ENCODE peak calls at places on chromosome 15, in five cellular contexts. One of them, this sample, is unnamed.

GRCh38 chr15:93221754-93222153 is 132.7 kb upstream of the RGMA start:
- DNase-seq in dermis microvascular lymphatic vessel endothelial cell: no peak
- DNase-seq in mesothelial cell of epicardium: no peak
- DNase-seq in posterior cingulate gyrus: no peak
- DNase-seq in GM23338: peak
- DNase-seq in this sample: no peak

GRCh38 chr15:92810418-92811138 is 89.5 kb upstream of the CHD2 start:
- DNase-seq in dermis microvascular lymphatic vessel endothelial cell: peak
- DNase-seq in mesothelial cell of epicardium: no peak
- DNase-seq in posterior cingulate gyrus: peak
- DNase-seq in GM23338: peak
- DNase-seq in this sample: no peak

GRCh38 chr15:56759450-56759845 is 26.1 kb upstream of the ZNF280D start:
- DNase-seq in dermis microvascular lymphatic vessel endothelial cell: no peak
- DNase-seq in mesothelial cell of epicardium: no peak
- DNase-seq in posterior cingulate gyrus: no peak
- DNase-seq in GM23338: no peak
- DNase-seq in this sample: no peak

GRCh38 chr15:50753463-50753862 is 12.0 kb downstream of the SPPL2A start:
- DNase-seq in dermis microvascular lymphatic vessel endothelial cell: no peak
- DNase-seq in mesothelial cell of epicardium: no peak
- DNase-seq in posterior cingulate gyrus: no peak
- DNase-seq in GM23338: no peak
- DNase-seq in this sample: no peak

GRCh38 chr15:85276508-85276907 is 103.9 kb upstream of the AKAP13 start:
- DNase-seq in dermis microvascular lymphatic vessel endothelial cell: no peak
- DNase-seq in mesothelial cell of epicardium: no peak
- DNase-seq in posterior cingulate gyrus: no peak
- DNase-seq in GM23338: no peak
- DNase-seq in this sample: no peak

GRCh38 chr15:33026614-33027013 is 167.9 kb downstream of the FMN1 start:
- DNase-seq in dermis microvascular lymphatic vessel endothelial cell: no peak
- DNase-seq in mesothelial cell of epicardium: no peak
- DNase-seq in posterior cingulate gyrus: no peak
- DNase-seq in GM23338: no peak
- DNase-seq in this sample: no peak

GRCh38 chr15:75532413-75533250 is 46.5 kb downstream of the PTPN9 start:
- DNase-seq in dermis microvascular lymphatic vessel endothelial cell: peak
- DNase-seq in mesothelial cell of epicardium: no peak
- DNase-seq in posterior cingulate gyrus: no peak
- DNase-seq in GM23338: peak
- DNase-seq in this sample: peak

GRCh38 chr15:89852342-89853005 is 37.8 kb upstream of the ANPEP start:
- DNase-seq in dermis microvascular lymphatic vessel endothelial cell: no peak
- DNase-seq in mesothelial cell of epicardium: no peak
- DNase-seq in posterior cingulate gyrus: no peak
- DNase-seq in GM23338: no peak
- DNase-seq in this sample: no peak

GRCh38 chr15:68776477-68777270 is 44.0 kb downstream of the ANP32A start:
- DNase-seq in dermis microvascular lymphatic vessel endothelial cell: no peak
- DNase-seq in mesothelial cell of epicardium: no peak
- DNase-seq in posterior cingulate gyrus: no peak
- DNase-seq in GM23338: no peak
- DNase-seq in this sample: no peak

GRCh38 chr15:71333839-71334238 is 218.6 kb downstream of the THSD4 start:
- DNase-seq in dermis microvascular lymphatic vessel endothelial cell: no peak
- DNase-seq in mesothelial cell of epicardium: no peak
- DNase-seq in posterior cingulate gyrus: no peak
- DNase-seq in GM23338: no peak
- DNase-seq in this sample: no peak

GRCh38 chr15:99052205-99052604 is 44.6 kb upstream of the PGPEP1L start:
- DNase-seq in dermis microvascular lymphatic vessel endothelial cell: no peak
- DNase-seq in mesothelial cell of epicardium: no peak
- DNase-seq in posterior cingulate gyrus: no peak
- DNase-seq in GM23338: no peak
- DNase-seq in this sample: no peak

GRCh38 chr15:27339138-27339537 is 368.2 kb downstream of the GABRG3 start:
- DNase-seq in dermis microvascular lymphatic vessel endothelial cell: no peak
- DNase-seq in mesothelial cell of epicardium: no peak
- DNase-seq in posterior cingulate gyrus: no peak
- DNase-seq in GM23338: peak
- DNase-seq in this sample: no peak

GRCh38 chr15:64274541-64274940 is 81.4 kb downstream of the CSNK1G1 start:
- DNase-seq in dermis microvascular lymphatic vessel endothelial cell: no peak
- DNase-seq in mesothelial cell of epicardium: no peak
- DNase-seq in posterior cingulate gyrus: no peak
- DNase-seq in GM23338: no peak
- DNase-seq in this sample: no peak

GRCh38 chr15:22961661-22962221 is 18.4 kb downstream of the CYFIP1 start:
- DNase-seq in dermis microvascular lymphatic vessel endothelial cell: peak
- DNase-seq in mesothelial cell of epicardium: no peak
- DNase-seq in posterior cingulate gyrus: peak
- DNase-seq in GM23338: no peak
- DNase-seq in this sample: no peak

GRCh38 chr15:58864602-58865419 is 68.7 kb downstream of the SLTM start:
- DNase-seq in dermis microvascular lymphatic vessel endothelial cell: peak
- DNase-seq in mesothelial cell of epicardium: no peak
- DNase-seq in posterior cingulate gyrus: peak
- DNase-seq in GM23338: peak
- DNase-seq in this sample: no peak

GRCh38 chr15:78257681-78258080 is 6.7 kb upstream of the DNAJA4 start:
- DNase-seq in dermis microvascular lymphatic vessel endothelial cell: no peak
- DNase-seq in mesothelial cell of epicardium: no peak
- DNase-seq in posterior cingulate gyrus: no peak
- DNase-seq in GM23338: no peak
- DNase-seq in this sample: no peak

GRCh38 chr15:98904466-98905048 is 103.0 kb downstream of the PGPEP1L start:
- DNase-seq in dermis microvascular lymphatic vessel endothelial cell: peak
- DNase-seq in mesothelial cell of epicardium: no peak
- DNase-seq in posterior cingulate gyrus: peak
- DNase-seq in GM23338: peak
- DNase-seq in this sample: no peak

GRCh38 chr15:65362491-65362890 is 15.3 kb downstream of the IGDCC3 start:
- DNase-seq in dermis microvascular lymphatic vessel endothelial cell: no peak
- DNase-seq in mesothelial cell of epicardium: no peak
- DNase-seq in posterior cingulate gyrus: no peak
- DNase-seq in GM23338: no peak
- DNase-seq in this sample: no peak

GRCh38 chr15:35755237-35755802 is 209.4 kb upstream of the DPH6 start:
- DNase-seq in dermis microvascular lymphatic vessel endothelial cell: no peak
- DNase-seq in mesothelial cell of epicardium: no peak
- DNase-seq in posterior cingulate gyrus: no peak
- DNase-seq in GM23338: no peak
- DNase-seq in this sample: no peak

GRCh38 chr15:90885432-90886290 is 1.4 kb downstream of the FES start:
- DNase-seq in dermis microvascular lymphatic vessel endothelial cell: peak
- DNase-seq in mesothelial cell of epicardium: peak
- DNase-seq in posterior cingulate gyrus: peak
- DNase-seq in GM23338: peak
- DNase-seq in this sample: no peak

GRCh38 chr15:101031203-101031602 is 112.0 kb downstream of the LRRK1 start:
- DNase-seq in dermis microvascular lymphatic vessel endothelial cell: peak
- DNase-seq in mesothelial cell of epicardium: no peak
- DNase-seq in posterior cingulate gyrus: peak
- DNase-seq in GM23338: no peak
- DNase-seq in this sample: no peak

GRCh38 chr15:43229977-43230376 is 9.2 kb upstream of the EPB42 start:
- DNase-seq in dermis microvascular lymphatic vessel endothelial cell: no peak
- DNase-seq in mesothelial cell of epicardium: no peak
- DNase-seq in posterior cingulate gyrus: no peak
- DNase-seq in GM23338: no peak
- DNase-seq in this sample: no peak

GRCh38 chr15:55856506-55856905 is 113.6 kb upstream of the PRTG start:
- DNase-seq in dermis microvascular lymphatic vessel endothelial cell: peak
- DNase-seq in mesothelial cell of epicardium: no peak
- DNase-seq in posterior cingulate gyrus: no peak
- DNase-seq in GM23338: no peak
- DNase-seq in this sample: no peak

GRCh38 chr15:31554261-31554660 is 227.6 kb downstream of the KLF13 start:
- DNase-seq in dermis microvascular lymphatic vessel endothelial cell: peak
- DNase-seq in mesothelial cell of epicardium: no peak
- DNase-seq in posterior cingulate gyrus: peak
- DNase-seq in GM23338: no peak
- DNase-seq in this sample: peak

GRCh38 chr15:92451225-92451825 is 57.6 kb downstream of the ST8SIA2 start:
- DNase-seq in dermis microvascular lymphatic vessel endothelial cell: no peak
- DNase-seq in mesothelial cell of epicardium: no peak
- DNase-seq in posterior cingulate gyrus: peak
- DNase-seq in GM23338: no peak
- DNase-seq in this sample: no peak

GRCh38 chr15:60507596-60508424 is 28.9 kb upstream of the ICE2 start:
- DNase-seq in dermis microvascular lymphatic vessel endothelial cell: peak
- DNase-seq in mesothelial cell of epicardium: no peak
- DNase-seq in posterior cingulate gyrus: no peak
- DNase-seq in GM23338: peak
- DNase-seq in this sample: peak

GRCh38 chr15:31831596-31831995 is 198.7 kb upstream of the CHRNA7 start:
- DNase-seq in dermis microvascular lymphatic vessel endothelial cell: no peak
- DNase-seq in mesothelial cell of epicardium: no peak
- DNase-seq in posterior cingulate gyrus: no peak
- DNase-seq in GM23338: no peak
- DNase-seq in this sample: no peak

GRCh38 chr15:71559098-71559497 is 251.3 kb upstream of the NR2E3 start:
- DNase-seq in dermis microvascular lymphatic vessel endothelial cell: peak
- DNase-seq in mesothelial cell of epicardium: no peak
- DNase-seq in posterior cingulate gyrus: no peak
- DNase-seq in GM23338: no peak
- DNase-seq in this sample: no peak